ENCODE peak calls at places on chromosome 10, in ten cellular contexts. One of them, this sample, is unnamed.

GRCh38 chr10:45229823-45230222 is 85.6 kb downstream of the OR13A1 start:
- DNase-seq in activated naive CD4-positive, alpha-beta T cell: no peak
- DNase-seq in choroid plexus epithelial cell: no peak
- DNase-seq in retina: no peak
- DNase-seq in CD8-positive, alpha-beta T cell: no peak
- DNase-seq in stimulated activated CD8-positive, alpha-beta memory T cell treated with anti-CD3 and anti-CD28 coated beads, Interleukin-15, amount 100 ng/mL, for 24 hours: no peak
- DNase-seq in iris pigment epithelial cell: no peak
- DNase-seq in C1 segment of cervical spinal cord: no peak
- DNase-seq in non-pigmented ciliary epithelial cell: no peak
- DNase-seq in GM20000: no peak
- DNase-seq in this sample: no peak

GRCh38 chr10:49739426-49739825 is 22.7 kb downstream of the OGDHL start:
- DNase-seq in activated naive CD4-positive, alpha-beta T cell: no peak
- DNase-seq in choroid plexus epithelial cell: no peak
- DNase-seq in retina: no peak
- DNase-seq in CD8-positive, alpha-beta T cell: no peak
- DNase-seq in stimulated activated CD8-positive, alpha-beta memory T cell treated with anti-CD3 and anti-CD28 coated beads, Interleukin-15, amount 100 ng/mL, for 24 hours: no peak
- DNase-seq in iris pigment epithelial cell: no peak
- DNase-seq in C1 segment of cervical spinal cord: no peak
- DNase-seq in non-pigmented ciliary epithelial cell: no peak
- DNase-seq in GM20000: no peak
- DNase-seq in this sample: no peak

GRCh38 chr10:24209946-24210491 is 1.1 kb downstream of the KIAA1217 start:
- DNase-seq in activated naive CD4-positive, alpha-beta T cell: no peak
- DNase-seq in choroid plexus epithelial cell: peak; percentile 80
- DNase-seq in retina: peak; percentile 41
- DNase-seq in CD8-positive, alpha-beta T cell: no peak
- DNase-seq in stimulated activated CD8-positive, alpha-beta memory T cell treated with anti-CD3 and anti-CD28 coated beads, Interleukin-15, amount 100 ng/mL, for 24 hours: no peak
- DNase-seq in iris pigment epithelial cell: peak; percentile 92
- DNase-seq in C1 segment of cervical spinal cord: no peak
- DNase-seq in non-pigmented ciliary epithelial cell: peak; percentile 71
- DNase-seq in GM20000: peak; percentile 79
- DNase-seq in this sample: no peak

GRCh38 chr10:4725917-4726606 is 99.9 kb upstream of the AKR1E2 start:
- DNase-seq in activated naive CD4-positive, alpha-beta T cell: no peak
- DNase-seq in choroid plexus epithelial cell: peak; percentile 83
- DNase-seq in retina: no peak
- DNase-seq in CD8-positive, alpha-beta T cell: no peak
- DNase-seq in stimulated activated CD8-positive, alpha-beta memory T cell treated with anti-CD3 and anti-CD28 coated beads, Interleukin-15, amount 100 ng/mL, for 24 hours: no peak
- DNase-seq in iris pigment epithelial cell: peak; percentile 87
- DNase-seq in C1 segment of cervical spinal cord: no peak
- DNase-seq in non-pigmented ciliary epithelial cell: peak; percentile 67
- DNase-seq in GM20000: no peak
- DNase-seq in this sample: no peak

GRCh38 chr10:15609291-15609690 is 110.4 kb downstream of the ITGA8 start:
- DNase-seq in activated naive CD4-positive, alpha-beta T cell: no peak
- DNase-seq in choroid plexus epithelial cell: no peak
- DNase-seq in retina: no peak
- DNase-seq in CD8-positive, alpha-beta T cell: no peak
- DNase-seq in stimulated activated CD8-positive, alpha-beta memory T cell treated with anti-CD3 and anti-CD28 coated beads, Interleukin-15, amount 100 ng/mL, for 24 hours: no peak
- DNase-seq in iris pigment epithelial cell: no peak
- DNase-seq in C1 segment of cervical spinal cord: no peak
- DNase-seq in non-pigmented ciliary epithelial cell: no peak
- DNase-seq in GM20000: no peak
- DNase-seq in this sample: no peak

GRCh38 chr10:427746-428519 is 261.5 kb downstream of the DIP2C start:
- DNase-seq in activated naive CD4-positive, alpha-beta T cell: no peak
- DNase-seq in choroid plexus epithelial cell: no peak
- DNase-seq in retina: no peak
- DNase-seq in CD8-positive, alpha-beta T cell: no peak
- DNase-seq in stimulated activated CD8-positive, alpha-beta memory T cell treated with anti-CD3 and anti-CD28 coated beads, Interleukin-15, amount 100 ng/mL, for 24 hours: no peak
- DNase-seq in iris pigment epithelial cell: peak; percentile 47
- DNase-seq in C1 segment of cervical spinal cord: no peak
- DNase-seq in non-pigmented ciliary epithelial cell: no peak
- DNase-seq in GM20000: no peak
- DNase-seq in this sample: no peak

GRCh38 chr10:100972904-100973535 is 3.7 kb downstream of the SEMA4G start:
- DNase-seq in activated naive CD4-positive, alpha-beta T cell: no peak
- DNase-seq in choroid plexus epithelial cell: no peak
- DNase-seq in retina: no peak
- DNase-seq in CD8-positive, alpha-beta T cell: no peak
- DNase-seq in stimulated activated CD8-positive, alpha-beta memory T cell treated with anti-CD3 and anti-CD28 coated beads, Interleukin-15, amount 100 ng/mL, for 24 hours: no peak
- DNase-seq in iris pigment epithelial cell: no peak
- DNase-seq in C1 segment of cervical spinal cord: no peak
- DNase-seq in non-pigmented ciliary epithelial cell: no peak
- DNase-seq in GM20000: no peak
- DNase-seq in this sample: no peak

GRCh38 chr10:109975251-109975650 is 32.5 kb upstream of the ADD3 start:
- DNase-seq in activated naive CD4-positive, alpha-beta T cell: no peak
- DNase-seq in choroid plexus epithelial cell: no peak
- DNase-seq in retina: no peak
- DNase-seq in CD8-positive, alpha-beta T cell: no peak
- DNase-seq in stimulated activated CD8-positive, alpha-beta memory T cell treated with anti-CD3 and anti-CD28 coated beads, Interleukin-15, amount 100 ng/mL, for 24 hours: no peak
- DNase-seq in iris pigment epithelial cell: no peak
- DNase-seq in C1 segment of cervical spinal cord: no peak
- DNase-seq in non-pigmented ciliary epithelial cell: no peak
- DNase-seq in GM20000: no peak
- DNase-seq in this sample: no peak

This sample was measured in glutamatergic neuron.